ENCODE peak calls at places on chromosome 21, in six cellular contexts. N is lower leg skin; Y is CD8-positive, alpha-beta memory T cell; L is sciatic nerve; P is HEK293T; M is heart right ventricle. R is an unnamed sample.

GRCh38 chr21:42238185-42238934 is 19.4 kb downstream of the ABCG1 start:
- DNase-seq in N (no peak), P (no peak), M (no peak), L (no peak), Y (peak; percentile 66), R (no peak)

GRCh38 chr21:16588433-16588860 is 858.7 kb downstream of the USP25 start:
- DNase-seq in N (peak; percentile 94), L (peak; percentile 84), Y (no peak), M (peak; percentile 45), P (peak; percentile 69), R (peak; percentile 81)

GRCh38 chr21:36629061-36629460 is 69.9 kb upstream of the SIM2 start:
- DNase-seq in N (no peak), P (no peak), M (no peak), Y (no peak), L (no peak), R (no peak)

GRCh38 chr21:45636459-45636858 is 7.1 kb upstream of the PCBP3 start:
- DNase-seq in N (no peak), P (no peak), L (no peak), M (no peak), Y (no peak), R (no peak)

GRCh38 chr21:26365849-26366248 is 195.3 kb upstream of the APP start:
- DNase-seq in Y (no peak), P (no peak), N (no peak), L (no peak), M (no peak), R (no peak)

GRCh38 chr21:35678393-35678792 is 381.9 kb downstream of the SETD4 start:
- DNase-seq in Y (no peak), P (no peak), M (no peak), N (no peak), L (no peak), R (no peak)

GRCh38 chr21:23162213-23162946 is 2164.2 kb downstream of the NCAM2 start:
- DNase-seq in L (no peak), P (no peak), M (no peak), Y (no peak), N (no peak), R (peak; percentile 19)

GRCh38 chr21:34878501-34878900 is 170.6 kb downstream of the RUNX1 start:
- DNase-seq in L (no peak), M (no peak), P (no peak), N (no peak), Y (no peak), R (no peak)

GRCh38 chr21:42193131-42193671 is 25.7 kb upstream of the ABCG1 start:
- DNase-seq in L (no peak), Y (peak; percentile 41), N (no peak), M (no peak), P (no peak), R (no peak)

GRCh38 chr21:45256912-45257672 is 30.6 kb downstream of the POFUT2 start:
- DNase-seq in N (peak; percentile 78), L (no peak), M (no peak), P (no peak), Y (no peak), R (no peak)

GRCh38 chr21:41632748-41633475 is 125.0 kb upstream of the TMPRSS2 start:
- DNase-seq in Y (no peak), L (peak; percentile 33), N (no peak), M (no peak), P (no peak), R (no peak)